ENCODE peak calls at places on chromosomes 16 and 17, in ten cellular contexts. V is AG08395; R is stimulated activated CD4-positive, alpha-beta T cell treated with anti-CD3 and anti-CD28 coated beads, TNF-alpha, amount 100 ng/mL, for 48 hours; G is CD4-positive, alpha-beta T cell; X is epithelial cell of prostate; E is effector CD4-positive, alpha-beta T cell; Q is uterus; A is dermis blood vessel endothelial cell; Z is GOT3; O is Calu3. T is an unnamed sample.

GRCh38 chr17:27506348-27507218 is 50.3 kb downstream of the KSR1 start:
- DNase-seq in E (no peak), Q (no peak), O (peak), Z (no peak), R (no peak), G (no peak), V (no peak), X (no peak), A (peak), T (no peak)

GRCh38 chr16:74984194-74984669 is 691 bp downstream of the WDR59 start:
- DNase-seq in O (peak), R (no peak), Z (no peak), G (no peak), X (no peak), E (peak), Q (no peak), A (peak), V (peak), T (no peak)

GRCh38 chr17:16923904-16924700 is 47.8 kb downstream of the TNFRSF13B start:
- DNase-seq in Q (no peak), R (no peak), E (no peak), O (no peak), V (no peak), G (no peak), X (no peak), A (no peak), Z (no peak), T (no peak)

GRCh38 chr16:85690469-85691064 is 1.8 kb upstream of the GINS2 start:
- DNase-seq in V (no peak), Z (no peak), A (no peak), G (no peak), E (no peak), O (no peak), Q (no peak), X (no peak), R (no peak), T (no peak)

GRCh38 chr17:78132086-78132676 is 1.6 kb downstream of the TMC8 start:
- DNase-seq in R (no peak), A (no peak), V (no peak), E (no peak), X (no peak), Q (no peak), O (peak), G (peak), Z (no peak), T (peak)

GRCh38 chr16:57639172-57639571 is 10.7 kb downstream of the ADGRG1 start:
- DNase-seq in E (no peak), G (no peak), V (peak), O (no peak), X (no peak), R (no peak), Z (no peak), Q (no peak), A (no peak), T (no peak)

GRCh38 chr17:76262732-76263344 is 2.3 kb upstream of the UBALD2 start:
- DNase-seq in O (peak), A (peak), G (no peak), R (no peak), Q (no peak), E (no peak), X (no peak), Z (no peak), V (no peak), T (no peak)

GRCh38 chr16:85421338-85422123 is 191.6 kb upstream of the GSE1 start:
- DNase-seq in O (no peak), R (no peak), E (no peak), V (no peak), G (no peak), Z (no peak), Q (no peak), A (no peak), X (no peak), T (no peak)

GRCh38 chr16:67936124-67936875 is at the start of gene PSMB10:
- DNase-seq in R (peak), Z (no peak), A (peak), G (peak), E (peak), Q (peak), V (peak), O (peak), X (no peak), T (no peak)

GRCh38 chr17:74678541-74678940 is 34.2 kb downstream of the CD300LF start:
- DNase-seq in Q (no peak), V (no peak), G (no peak), O (no peak), R (no peak), X (no peak), A (no peak), E (no peak), Z (no peak), T (no peak)

GRCh38 chr17:49646391-49647255 is 31.3 kb downstream of the SPOP start:
- DNase-seq in V (peak), Z (no peak), O (peak), G (no peak), E (no peak), Q (peak), R (peak), A (peak), X (peak), T (no peak)

GRCh38 chr16:359871-360697 is 7.6 kb upstream of the AXIN1 start:
- DNase-seq in R (no peak), V (no peak), Q (no peak), Z (no peak), E (no peak), A (no peak), O (no peak), G (no peak), X (no peak), T (no peak)

GRCh38 chr17:57868007-57868774 is 18.3 kb upstream of the MRPS23 start:
- DNase-seq in A (peak), O (peak), E (no peak), Z (peak), R (no peak), V (peak), X (peak), Q (peak), G (peak), T (peak)

GRCh38 chr17:68356949-68357455 is 65.7 kb downstream of the ARSG start:
- DNase-seq in V (no peak), O (no peak), R (no peak), X (no peak), E (no peak), Q (no peak), G (no peak), Z (no peak), A (no peak), T (no peak)

GRCh38 chr17:2120550-2121335 is 65.8 kb downstream of the HIC1 start:
- DNase-seq in G (no peak), E (no peak), Q (no peak), R (no peak), V (peak), A (no peak), Z (no peak), X (no peak), O (no peak), T (no peak)

GRCh38 chr17:57870283-57870635 is 20.4 kb upstream of the MRPS23 start:
- DNase-seq in A (no peak), O (no peak), Q (no peak), G (no peak), Z (no peak), R (no peak), V (no peak), X (no peak), E (no peak), T (no peak)

GRCh38 chr17:77375917-77376651 is 235.3 kb downstream of the SEC14L1 start:
- DNase-seq in A (no peak), E (peak), X (no peak), V (peak), Q (peak), G (peak), R (peak), O (no peak), Z (no peak), T (peak)

GRCh38 chr17:38877130-38877851 is 7.4 kb downstream of the LASP1 start:
- DNase-seq in O (peak), V (no peak), R (no peak), Z (no peak), E (peak), G (peak), X (no peak), Q (no peak), A (no peak), T (no peak)

GRCh38 chr17:81726004-81726403 is 13.9 kb downstream of the SLC25A10 start:
- DNase-seq in R (no peak), A (no peak), O (no peak), Q (no peak), X (no peak), E (no peak), V (no peak), Z (no peak), G (no peak), T (no peak)

GRCh38 chr17:37131064-37131463 is 182.3 kb downstream of the AATF start:
- DNase-seq in X (no peak), V (no peak), A (peak), G (no peak), O (no peak), R (no peak), Q (no peak), E (no peak), Z (no peak), T (no peak)

GRCh38 chr17:59621771-59622170 is 2.1 kb downstream of the CLTC start:
- DNase-seq in Z (no peak), X (no peak), R (no peak), A (no peak), Q (no peak), E (no peak), O (no peak), V (no peak), G (no peak), T (no peak)

GRCh38 chr17:40320771-40321501 is 12.0 kb downstream of the RARA start:
- DNase-seq in X (no peak), E (peak), Z (no peak), A (peak), O (no peak), G (no peak), Q (peak), R (no peak), V (no peak), T (no peak)

GRCh38 chr17:80856863-80857488 is 134.7 kb upstream of the CHMP6 start:
- DNase-seq in O (no peak), Q (no peak), V (no peak), A (no peak), R (no peak), X (no peak), E (no peak), G (no peak), Z (no peak), T (no peak)

GRCh38 chr17:61570118-61570517 is 20.9 kb downstream of the NACA2 start:
- DNase-seq in E (no peak), V (no peak), Q (no peak), X (no peak), Z (no peak), O (no peak), G (no peak), R (no peak), A (peak), T (no peak)

GRCh38 chr16:87538160-87538559 is 45.3 kb upstream of the ZCCHC14 start:
- DNase-seq in O (no peak), Z (no peak), V (peak), Q (no peak), X (no peak), G (no peak), R (no peak), E (no peak), A (no peak), T (no peak)

T was measured in CD8-positive, alpha-beta T cell.